ENCODE peak calls at places on chromosome 21, in nine cellular contexts. O is SK-N-SH, W is mucosa of descending colon, V is heart right ventricle, R is Panc1, L is A673, X is IMR-90, N is lung, H is hepatocyte. E is an unnamed sample. For H3K4me1, the result is how much of the 10 kb centered on the place peaks cover.

GRCh38 chr21:35343046-35343816 is 294.1 kb upstream of the RUNX1 start:
- DNase-seq in V (no peak), H (no peak), X (peak), N (no peak), O (no peak), W (no peak), R (no peak), L (no peak), E (no peak)

GRCh38 chr21:38631171-38631570 is 132.9 kb upstream of the ERG start:
- DNase-seq in N (no peak), L (peak), O (no peak), X (no peak), H (no peak), R (no peak), V (no peak), W (no peak), E (no peak)

GRCh38 chr21:44911384-44912157 is 9.1 kb downstream of the ITGB2 start:
- DNase-seq in O (peak), L (peak), H (no peak), W (peak), R (no peak), X (no peak), N (peak), V (peak), E (no peak)

GRCh38 chr21:44063151-44063912 is 43.9 kb upstream of the PWP2 start:
- DNase-seq in X (no peak), H (no peak), R (no peak), N (no peak), V (no peak), W (no peak), O (no peak), L (no peak), E (no peak)

GRCh38 chr21:23968008-23968407 is 1639.3 kb downstream of the MRPL39 start:
- DNase-seq in R (no peak), V (no peak), X (no peak), W (no peak), H (no peak), L (no peak), N (no peak), O (no peak), E (no peak)

GRCh38 chr21:29322570-29322957 is 23.8 kb downstream of the BACH1 start:
- DNase-seq in L (no peak), V (no peak), X (no peak), W (no peak), O (no peak), R (no peak), H (no peak), N (no peak), E (no peak)

GRCh38 chr21:27802816-27803475 is 836.1 kb upstream of the ADAMTS5 start:
- DNase-seq in L (peak), W (peak), R (no peak), X (peak), N (peak), V (peak), O (peak), H (peak), E (peak)

GRCh38 chr21:21003701-21004100 is 5.5 kb downstream of the NCAM2 start:
- DNase-seq in N (no peak), R (no peak), L (peak), O (peak), W (no peak), X (peak), V (no peak), H (peak), E (peak)

GRCh38 chr21:34704119-34704518 is 35.3 kb downstream of the CLIC6 start:
- DNase-seq in V (no peak), W (no peak), N (no peak), H (no peak), R (no peak), L (peak), X (peak), O (peak), E (no peak)

GRCh38 chr21:26977741-26978140 is 10.9 kb upstream of the ADAMTS5 start:
- DNase-seq in R (no peak), V (no peak), O (no peak), H (no peak), N (no peak), W (no peak), X (peak), L (no peak), E (no peak)

GRCh38 chr21:44052071-44052829 is 40.1 kb downstream of the TRAPPC10 start:
- DNase-seq in X (peak), L (no peak), R (no peak), H (no peak), W (no peak), V (no peak), N (no peak), O (no peak), E (no peak)

GRCh38 chr21:41295721-41296254 is 20.8 kb upstream of the FAM3B start:
- DNase-seq in V (no peak), O (no peak), N (no peak), R (no peak), X (no peak), W (peak), H (no peak), L (no peak), E (no peak)

GRCh38 chr21:35352066-35352770 is 303.1 kb upstream of the RUNX1 start:
- DNase-seq in O (no peak), V (no peak), X (peak), W (no peak), L (no peak), N (no peak), H (no peak), R (no peak), E (no peak)

GRCh38 chr21:26389971-26390641 is 183.0 kb downstream of the CYYR1 start:
- DNase-seq in H (no peak), R (peak), W (no peak), V (no peak), X (peak), L (no peak), O (no peak), N (no peak), E (no peak)

GRCh38 chr21:43923391-43923790 is 58.4 kb downstream of the AGPAT3 start:
- DNase-seq in H (no peak), N (no peak), O (peak), R (no peak), W (no peak), L (no peak), V (peak), X (peak), E (no peak)

GRCh38 chr21:42460391-42461184 is 35.4 kb downstream of the RSPH1 start:
- DNase-seq in R (no peak), L (no peak), N (no peak), W (peak), O (peak), V (no peak), X (no peak), H (no peak), E (peak)
- H3K4me1 ChIP-seq in R (under half), L (under half), N (under half), W (half or more), O (under half), V (under half), X (under half), H (under half), E (under half)

GRCh38 chr21:36908260-36908908 is 58.1 kb downstream of the HLCS start:
- DNase-seq in L (no peak), V (no peak), X (peak), H (no peak), O (no peak), R (no peak), N (no peak), W (no peak), E (no peak)
- TF ChIP-seq CTCF in L (peak), V (no peak), X (peak), H (peak), O (peak), R (no peak), N (no peak), W (no peak), E (no peak)

GRCh38 chr21:46635324-46636180 is at the start of gene PRMT2:
- DNase-seq in V (peak), O (peak), W (peak), X (peak), H (peak), L (peak), R (peak), N (peak), E (peak)
- H3K4me1 ChIP-seq in V (under half), O (under half), W (under half), X (under half), H (under half), L (under half), R (under half), N (under half), E (under half)

GRCh38 chr21:31726407-31726806 is 5.5 kb downstream of the SCAF4 start:
- DNase-seq in V (no peak), O (no peak), N (no peak), L (no peak), R (no peak), X (no peak), W (no peak), H (no peak), E (no peak)
- TF ChIP-seq CTCF in V (no peak), O (no peak), N (no peak), L (no peak), R (no peak), X (no peak), W (no peak), H (no peak), E (no peak)

DNA sequence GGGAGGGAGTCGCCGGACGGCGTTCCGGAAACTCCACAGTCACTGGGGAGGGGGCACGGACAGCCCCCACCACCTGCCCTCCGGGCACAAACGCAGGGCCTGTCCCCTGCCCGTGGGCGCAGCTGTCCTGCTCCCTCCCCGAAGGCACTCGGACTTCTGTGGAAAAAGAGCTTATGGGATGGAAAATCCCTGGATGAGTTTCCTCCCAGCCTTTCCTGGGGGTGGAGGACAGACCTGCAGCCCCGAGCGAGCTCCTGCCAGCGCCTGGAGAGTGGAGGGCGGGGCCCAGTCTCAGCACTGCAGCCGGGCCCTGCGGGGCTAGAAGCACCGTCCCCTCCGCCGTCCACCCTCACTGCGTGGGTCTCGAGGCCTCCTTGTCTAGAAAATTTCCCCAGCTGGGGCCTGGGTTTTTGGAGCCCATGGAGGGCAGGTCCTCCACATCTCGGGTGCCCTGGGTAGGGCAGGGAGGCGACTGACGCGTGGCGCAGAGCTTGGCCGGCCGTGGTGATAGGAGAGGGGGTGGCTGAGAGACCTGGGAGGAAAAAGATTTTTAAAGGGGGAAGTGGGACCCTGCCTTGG is 6.5 kb upstream of the COL6A1 start:
- DNase-seq in V (peak), N (no peak), O (no peak), R (no peak), W (no peak), X (peak), H (peak), L (no peak), E (peak)
- H3K4me1 ChIP-seq in V (half or more), N (under half), O (under half), R (under half), W (under half), X (half or more), H (half or more), L (half or more), E (under half)

E was measured in neural progenitor cell.